ENCODE peak calls at places on chromosome 21, in seven cellular contexts. One of them, this sample, is unnamed.

GRCh38 chr21:15096146-15096545 is 31.3 kb upstream of the NRIP1 start:
- DNase-seq in lower lobe of right lung: no peak
- DNase-seq in neural progenitor cell: no peak
- DNase-seq in stomach: no peak
- DNase-seq in IMR-90: no peak
- DNase-seq in heart right ventricle: no peak
- DNase-seq in HCT116: no peak
- DNase-seq in this sample: no peak

GRCh38 chr21:45421846-45422775 is 17.1 kb downstream of the COL18A1 start:
- DNase-seq in HCT116: no peak
- DNase-seq in lower lobe of right lung: peak; percentile 42
- DNase-seq in stomach: no peak
- DNase-seq in heart right ventricle: no peak
- DNase-seq in IMR-90: no peak
- DNase-seq in neural progenitor cell: no peak
- DNase-seq in this sample: peak; percentile 65

GRCh38 chr21:45167796-45168222 is 93.4 kb downstream of the ADARB1 start:
- DNase-seq in lower lobe of right lung: no peak
- DNase-seq in stomach: no peak
- DNase-seq in IMR-90: peak; percentile 78
- DNase-seq in HCT116: no peak
- DNase-seq in neural progenitor cell: no peak
- DNase-seq in heart right ventricle: no peak
- DNase-seq in this sample: no peak

GRCh38 chr21:32257952-32258785 is 20.7 kb downstream of the MIS18A start:
- DNase-seq in stomach: peak; percentile 73
- DNase-seq in neural progenitor cell: peak; percentile 88
- DNase-seq in IMR-90: peak; percentile 85
- DNase-seq in lower lobe of right lung: peak; percentile 57
- DNase-seq in HCT116: peak; percentile 62
- DNase-seq in heart right ventricle: peak; percentile 67
- DNase-seq in this sample: no peak

GRCh38 chr21:16969636-16970035 is 543.2 kb upstream of the CXADR start:
- DNase-seq in IMR-90: no peak
- DNase-seq in lower lobe of right lung: no peak
- DNase-seq in HCT116: no peak
- DNase-seq in stomach: no peak
- DNase-seq in heart right ventricle: no peak
- DNase-seq in neural progenitor cell: no peak
- DNase-seq in this sample: no peak

GRCh38 chr21:40531421-40531820 is 315.5 kb downstream of the DSCAM start:
- DNase-seq in heart right ventricle: no peak
- DNase-seq in IMR-90: no peak
- DNase-seq in HCT116: no peak
- DNase-seq in stomach: no peak
- DNase-seq in neural progenitor cell: no peak
- DNase-seq in lower lobe of right lung: no peak
- DNase-seq in this sample: no peak

GRCh38 chr21:31683029-31683428 is 23.5 kb downstream of the SOD1 start:
- DNase-seq in IMR-90: no peak
- DNase-seq in heart right ventricle: no peak
- DNase-seq in HCT116: no peak
- DNase-seq in stomach: no peak
- DNase-seq in lower lobe of right lung: no peak
- DNase-seq in neural progenitor cell: no peak
- DNase-seq in this sample: no peak

GRCh38 chr21:39818557-39818956 is 48.7 kb upstream of the PCP4 start:
- DNase-seq in stomach: no peak
- DNase-seq in HCT116: no peak
- DNase-seq in neural progenitor cell: no peak
- DNase-seq in heart right ventricle: no peak
- DNase-seq in lower lobe of right lung: no peak
- DNase-seq in IMR-90: no peak
- DNase-seq in this sample: no peak

GRCh38 chr21:45542242-45542666 is at the start of gene SLC19A1:
- DNase-seq in HCT116: no peak
- DNase-seq in stomach: peak; percentile 79
- DNase-seq in IMR-90: peak; percentile 48
- DNase-seq in lower lobe of right lung: peak; percentile 85
- DNase-seq in neural progenitor cell: peak; percentile 82
- DNase-seq in heart right ventricle: peak; percentile 46
- DNase-seq in this sample: peak; percentile 73

GRCh38 chr21:45574081-45574501 is 31.9 kb upstream of the SLC19A1 start:
- DNase-seq in heart right ventricle: no peak
- DNase-seq in stomach: no peak
- DNase-seq in lower lobe of right lung: peak; percentile 32
- DNase-seq in IMR-90: no peak
- DNase-seq in HCT116: no peak
- DNase-seq in neural progenitor cell: no peak
- DNase-seq in this sample: peak; percentile 25

GRCh38 chr21:40507978-40508377 is 339.0 kb downstream of the DSCAM start:
- DNase-seq in heart right ventricle: no peak
- DNase-seq in stomach: no peak
- DNase-seq in IMR-90: peak; percentile 4
- DNase-seq in HCT116: no peak
- DNase-seq in neural progenitor cell: no peak
- DNase-seq in lower lobe of right lung: no peak
- DNase-seq in this sample: no peak

GRCh38 chr21:15355066-15355465 is 290.3 kb upstream of the NRIP1 start:
- DNase-seq in heart right ventricle: no peak
- DNase-seq in lower lobe of right lung: no peak
- DNase-seq in HCT116: no peak
- DNase-seq in neural progenitor cell: no peak
- DNase-seq in stomach: no peak
- DNase-seq in IMR-90: no peak
- DNase-seq in this sample: no peak

GRCh38 chr21:45152265-45152746 is 77.9 kb downstream of the ADARB1 start:
- DNase-seq in lower lobe of right lung: peak; percentile 77
- DNase-seq in neural progenitor cell: peak; percentile 77
- DNase-seq in IMR-90: no peak
- DNase-seq in HCT116: no peak
- DNase-seq in stomach: peak; percentile 31
- DNase-seq in heart right ventricle: no peak
- DNase-seq in this sample: peak; percentile 90

GRCh38 chr21:38660333-38661295 is 145.1 kb upstream of the ETS2 start:
- DNase-seq in heart right ventricle: peak; percentile 23
- DNase-seq in HCT116: no peak
- DNase-seq in lower lobe of right lung: peak; percentile 53
- DNase-seq in IMR-90: no peak
- DNase-seq in stomach: no peak
- DNase-seq in neural progenitor cell: peak; percentile 69
- DNase-seq in this sample: peak; percentile 79

GRCh38 chr21:41726630-41726969 is 40.3 kb downstream of the RIPK4 start:
- DNase-seq in neural progenitor cell: no peak
- DNase-seq in heart right ventricle: no peak
- DNase-seq in IMR-90: no peak
- DNase-seq in HCT116: no peak
- DNase-seq in lower lobe of right lung: no peak
- DNase-seq in stomach: no peak
- DNase-seq in this sample: no peak

GRCh38 chr21:41729701-41730368 is 37.0 kb downstream of the RIPK4 start:
- DNase-seq in neural progenitor cell: no peak
- DNase-seq in HCT116: no peak
- DNase-seq in lower lobe of right lung: no peak
- DNase-seq in heart right ventricle: no peak
- DNase-seq in stomach: no peak
- DNase-seq in IMR-90: no peak
- DNase-seq in this sample: no peak

GRCh38 chr21:41726058-41726558 is 40.7 kb downstream of the RIPK4 start:
- DNase-seq in heart right ventricle: no peak
- DNase-seq in HCT116: no peak
- DNase-seq in IMR-90: no peak
- DNase-seq in neural progenitor cell: peak; percentile 44
- DNase-seq in lower lobe of right lung: no peak
- DNase-seq in stomach: no peak
- DNase-seq in this sample: peak; percentile 82

GRCh38 chr21:41726970-41727783 is 39.7 kb downstream of the RIPK4 start:
- DNase-seq in heart right ventricle: peak; percentile 55
- DNase-seq in stomach: peak; percentile 62
- DNase-seq in IMR-90: peak; percentile 42
- DNase-seq in lower lobe of right lung: no peak
- DNase-seq in neural progenitor cell: no peak
- DNase-seq in HCT116: peak; percentile 61
- DNase-seq in this sample: peak; percentile 72

GRCh38 chr21:41727784-41728763 is 38.8 kb downstream of the RIPK4 start:
- DNase-seq in HCT116: no peak
- DNase-seq in neural progenitor cell: no peak
- DNase-seq in stomach: no peak
- DNase-seq in IMR-90: no peak
- DNase-seq in lower lobe of right lung: no peak
- DNase-seq in heart right ventricle: no peak
- DNase-seq in this sample: no peak
- H3K36me3 ChIP-seq in HCT116: no peaks in the 10 kb centered on the region
- H3K36me3 ChIP-seq in neural progenitor cell: no peaks in the 10 kb centered on the region
- H3K36me3 ChIP-seq in stomach: no peaks in the 10 kb centered on the region
- H3K36me3 ChIP-seq in IMR-90: no peaks in the 10 kb centered on the region
- H3K36me3 ChIP-seq in lower lobe of right lung: no peaks in the 10 kb centered on the region
- H3K36me3 ChIP-seq in heart right ventricle: no peaks in the 10 kb centered on the region
- H3K36me3 ChIP-seq in this sample: no peaks in the 10 kb centered on the region

DNA sequence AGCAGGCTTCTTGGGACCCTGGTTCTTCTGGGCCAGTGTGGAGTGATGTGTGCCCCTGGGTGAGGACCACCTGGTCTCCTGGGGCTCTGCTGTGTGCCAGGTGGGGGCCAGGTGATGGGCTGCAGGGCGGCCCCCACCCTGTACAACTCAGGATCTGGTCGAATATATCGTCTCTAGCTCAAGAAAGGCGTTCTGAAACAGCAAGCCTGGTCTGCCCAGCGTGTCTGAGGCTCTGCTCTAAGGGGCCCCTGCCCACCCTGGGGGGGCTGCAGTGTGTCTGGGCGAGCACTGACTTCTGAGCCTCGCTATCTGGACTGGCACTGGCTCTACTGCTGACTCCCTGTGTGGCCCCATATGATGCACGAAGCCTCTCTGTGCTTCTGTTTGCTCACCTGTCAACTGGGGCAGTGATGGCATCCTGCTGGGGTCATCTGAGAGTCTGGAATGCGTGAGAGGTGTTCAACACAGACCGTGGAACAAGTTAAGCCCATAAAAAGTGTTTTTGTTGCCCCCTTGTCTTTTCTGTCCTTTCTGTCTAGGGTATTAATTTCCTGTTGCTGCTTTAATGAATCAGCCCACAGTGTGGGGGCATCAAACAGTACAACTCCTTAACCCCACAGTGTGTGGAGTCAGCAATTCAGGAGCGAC is 56.0 kb upstream of the TRAPPC10 start:
- DNase-seq in HCT116: no peak
- DNase-seq in stomach: no peak
- DNase-seq in IMR-90: no peak
- DNase-seq in neural progenitor cell: no peak
- DNase-seq in heart right ventricle: no peak
- DNase-seq in lower lobe of right lung: no peak
- DNase-seq in this sample: no peak
- H3K4me1 ChIP-seq in HCT116: peaks cover 14% of the 10 kb centered on the region
- H3K4me1 ChIP-seq in stomach: no peaks in the 10 kb centered on the region
- H3K4me1 ChIP-seq in IMR-90: peaks cover 9% of the 10 kb centered on the region
- H3K4me1 ChIP-seq in neural progenitor cell: peaks cover 7% of the 10 kb centered on the region
- H3K4me1 ChIP-seq in heart right ventricle: peaks cover 15% of the 10 kb centered on the region
- H3K4me1 ChIP-seq in lower lobe of right lung: no peaks in the 10 kb centered on the region
- H3K4me1 ChIP-seq in this sample: no peaks in the 10 kb centered on the region

DNA sequence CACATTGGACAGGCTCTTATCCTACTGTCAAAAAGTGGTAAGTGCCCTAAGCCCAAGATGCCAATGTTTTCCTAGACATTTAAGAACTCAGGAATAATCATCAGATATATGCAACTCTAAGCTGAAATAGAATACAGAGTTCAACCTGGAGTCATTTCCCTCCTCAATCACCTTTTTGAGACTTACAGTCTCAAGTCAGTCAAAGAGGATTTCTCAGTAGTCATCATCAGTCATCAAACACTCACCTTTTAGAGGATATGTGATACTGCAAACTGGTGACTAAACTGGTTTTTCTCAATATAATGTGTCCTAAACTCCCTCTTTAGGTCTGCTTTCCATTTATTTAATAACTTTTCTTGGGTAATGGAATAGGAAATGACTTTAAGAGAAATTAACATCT is 145.3 kb upstream of the ADAMTS5 start:
- DNase-seq in IMR-90: peak; percentile 32
- DNase-seq in stomach: no peak
- DNase-seq in lower lobe of right lung: no peak
- DNase-seq in HCT116: no peak
- DNase-seq in heart right ventricle: no peak
- DNase-seq in neural progenitor cell: no peak
- DNase-seq in this sample: no peak
- H3K4me3 ChIP-seq in IMR-90: no peak overlapping the region
- H3K4me3 ChIP-seq in stomach: no peak overlapping the region
- H3K4me3 ChIP-seq in lower lobe of right lung: no peak overlapping the region
- H3K4me3 ChIP-seq in HCT116: no peak overlapping the region
- H3K4me3 ChIP-seq in heart right ventricle: no peak overlapping the region
- H3K4me3 ChIP-seq in neural progenitor cell: no peak overlapping the region
- H3K4me3 ChIP-seq in this sample: no peak overlapping the region

GRCh38 chr21:37130971-37131370 is 57.9 kb downstream of the TTC3 start:
- DNase-seq in neural progenitor cell: no peak
- DNase-seq in stomach: no peak
- DNase-seq in heart right ventricle: no peak
- DNase-seq in IMR-90: peak; percentile 44
- DNase-seq in lower lobe of right lung: no peak
- DNase-seq in HCT116: no peak
- DNase-seq in this sample: no peak
- H3K36me3 ChIP-seq in neural progenitor cell: peaks cover 8% of the 10 kb centered on the region
- H3K36me3 ChIP-seq in stomach: peaks cover 94% of the 10 kb centered on the region
- H3K36me3 ChIP-seq in heart right ventricle: peaks cover 100% of the 10 kb centered on the region
- H3K36me3 ChIP-seq in IMR-90: peaks cover 45% of the 10 kb centered on the region
- H3K36me3 ChIP-seq in lower lobe of right lung: peaks cover 84% of the 10 kb centered on the region
- H3K36me3 ChIP-seq in HCT116: peaks cover 36% of the 10 kb centered on the region
- H3K36me3 ChIP-seq in this sample: peaks cover 3% of the 10 kb centered on the region

GRCh38 chr21:34803792-34804440 is 135.1 kb downstream of the CLIC6 start:
- DNase-seq in lower lobe of right lung: no peak
- DNase-seq in neural progenitor cell: no peak
- DNase-seq in heart right ventricle: no peak
- DNase-seq in IMR-90: no peak
- DNase-seq in HCT116: no peak
- DNase-seq in stomach: no peak
- DNase-seq in this sample: no peak
- H3K4me1 ChIP-seq in lower lobe of right lung: peaks cover 31% of the 10 kb centered on the region
- H3K4me1 ChIP-seq in neural progenitor cell: no peaks in the 10 kb centered on the region
- H3K4me1 ChIP-seq in heart right ventricle: no peaks in the 10 kb centered on the region
- H3K4me1 ChIP-seq in IMR-90: peaks cover 18% of the 10 kb centered on the region
- H3K4me1 ChIP-seq in HCT116: peaks cover 80% of the 10 kb centered on the region
- H3K4me1 ChIP-seq in stomach: peaks cover 10% of the 10 kb centered on the region
- H3K4me1 ChIP-seq in this sample: peaks cover 74% of the 10 kb centered on the region

This sample was measured in left lung.